ENCODE peak calls at places on chromosomes 16 and 17, in ten cellular contexts. One of them, this sample, is unnamed.
A peak's percentile ranks its signal among the peaks of the same experiment; 100 is the strongest.

GRCh38 chr17:76080207-76080933 is 1.4 kb downstream of the ZACN start:
- DNase-seq in breast epithelium: no peak
- DNase-seq in effector memory CD4-positive, alpha-beta T cell: no peak
- DNase-seq in body of pancreas: no peak
- DNase-seq in psoas muscle: no peak
- DNase-seq in left ventricle myocardium inferior: no peak
- DNase-seq in aorta: no peak
- DNase-seq in left lung: no peak
- DNase-seq in CD4-positive, alpha-beta T cell: no peak
- DNase-seq in substantia nigra: no peak
- DNase-seq in this sample: no peak

GRCh38 chr17:69525920-69526841 is 111.7 kb downstream of the MAP2K6 start:
- DNase-seq in aorta: no peak
- DNase-seq in breast epithelium: no peak
- DNase-seq in psoas muscle: peak; percentile 75
- DNase-seq in body of pancreas: peak; percentile 53
- DNase-seq in effector memory CD4-positive, alpha-beta T cell: no peak
- DNase-seq in left ventricle myocardium inferior: peak; percentile 18
- DNase-seq in CD4-positive, alpha-beta T cell: no peak
- DNase-seq in left lung: no peak
- DNase-seq in substantia nigra: peak; percentile 17
- DNase-seq in this sample: peak; percentile 64

GRCh38 chr16:74954763-74955162 is 30.2 kb downstream of the WDR59 start:
- DNase-seq in substantia nigra: peak; percentile 13
- DNase-seq in CD4-positive, alpha-beta T cell: no peak
- DNase-seq in left ventricle myocardium inferior: no peak
- DNase-seq in breast epithelium: no peak
- DNase-seq in body of pancreas: no peak
- DNase-seq in psoas muscle: no peak
- DNase-seq in effector memory CD4-positive, alpha-beta T cell: no peak
- DNase-seq in aorta: no peak
- DNase-seq in left lung: no peak
- DNase-seq in this sample: no peak

GRCh38 chr16:3029499-3030127 is 5.8 kb downstream of the THOC6 start:
- DNase-seq in left ventricle myocardium inferior: no peak
- DNase-seq in CD4-positive, alpha-beta T cell: no peak
- DNase-seq in left lung: no peak
- DNase-seq in psoas muscle: no peak
- DNase-seq in breast epithelium: no peak
- DNase-seq in substantia nigra: no peak
- DNase-seq in aorta: no peak
- DNase-seq in body of pancreas: no peak
- DNase-seq in effector memory CD4-positive, alpha-beta T cell: no peak
- DNase-seq in this sample: no peak

GRCh38 chr16:54817432-54817831 is 113.2 kb upstream of the IRX5 start:
- DNase-seq in effector memory CD4-positive, alpha-beta T cell: no peak
- DNase-seq in left lung: no peak
- DNase-seq in breast epithelium: no peak
- DNase-seq in body of pancreas: no peak
- DNase-seq in left ventricle myocardium inferior: no peak
- DNase-seq in aorta: no peak
- DNase-seq in CD4-positive, alpha-beta T cell: no peak
- DNase-seq in psoas muscle: no peak
- DNase-seq in substantia nigra: no peak
- DNase-seq in this sample: no peak

GRCh38 chr17:17693253-17693954 is 12.1 kb downstream of the RAI1 start:
- DNase-seq in effector memory CD4-positive, alpha-beta T cell: no peak
- DNase-seq in aorta: peak; percentile 90
- DNase-seq in body of pancreas: peak; percentile 71
- DNase-seq in left lung: peak; percentile 78
- DNase-seq in psoas muscle: peak; percentile 75
- DNase-seq in substantia nigra: peak; percentile 81
- DNase-seq in left ventricle myocardium inferior: peak; percentile 70
- DNase-seq in breast epithelium: peak; percentile 87
- DNase-seq in CD4-positive, alpha-beta T cell: no peak
- DNase-seq in this sample: no peak

GRCh38 chr17:17766351-17767095 is 70.3 kb downstream of the SREBF1 start:
- DNase-seq in psoas muscle: peak; percentile 49
- DNase-seq in CD4-positive, alpha-beta T cell: no peak
- DNase-seq in substantia nigra: no peak
- DNase-seq in effector memory CD4-positive, alpha-beta T cell: no peak
- DNase-seq in body of pancreas: no peak
- DNase-seq in aorta: no peak
- DNase-seq in breast epithelium: no peak
- DNase-seq in left ventricle myocardium inferior: no peak
- DNase-seq in left lung: no peak
- DNase-seq in this sample: no peak

GRCh38 chr17:79800325-79801155 is 3.7 kb upstream of the CBX8 start:
- DNase-seq in aorta: no peak
- DNase-seq in CD4-positive, alpha-beta T cell: no peak
- DNase-seq in substantia nigra: no peak
- DNase-seq in breast epithelium: no peak
- DNase-seq in left lung: no peak
- DNase-seq in psoas muscle: no peak
- DNase-seq in left ventricle myocardium inferior: no peak
- DNase-seq in effector memory CD4-positive, alpha-beta T cell: no peak
- DNase-seq in body of pancreas: no peak
- DNase-seq in this sample: no peak

GRCh38 chr16:30615358-30616076 is 5.3 kb upstream of the ZNF689 start:
- DNase-seq in left lung: peak; percentile 48
- DNase-seq in left ventricle myocardium inferior: peak; percentile 46
- DNase-seq in aorta: no peak
- DNase-seq in breast epithelium: peak; percentile 79
- DNase-seq in effector memory CD4-positive, alpha-beta T cell: peak; percentile 42
- DNase-seq in body of pancreas: peak; percentile 49
- DNase-seq in psoas muscle: peak; percentile 70
- DNase-seq in substantia nigra: peak; percentile 27
- DNase-seq in CD4-positive, alpha-beta T cell: peak; percentile 58
- DNase-seq in this sample: no peak

GRCh38 chr16:83992624-83993023 is 24.6 kb downstream of the NECAB2 start:
- DNase-seq in left ventricle myocardium inferior: peak; percentile 49
- DNase-seq in body of pancreas: peak; percentile 71
- DNase-seq in psoas muscle: no peak
- DNase-seq in effector memory CD4-positive, alpha-beta T cell: no peak
- DNase-seq in breast epithelium: no peak
- DNase-seq in left lung: no peak
- DNase-seq in CD4-positive, alpha-beta T cell: no peak
- DNase-seq in substantia nigra: peak; percentile 54
- DNase-seq in aorta: no peak
- DNase-seq in this sample: no peak

GRCh38 chr16:49473131-49473530 is 99.5 kb downstream of the C16orf78 start:
- DNase-seq in left ventricle myocardium inferior: no peak
- DNase-seq in effector memory CD4-positive, alpha-beta T cell: no peak
- DNase-seq in substantia nigra: no peak
- DNase-seq in psoas muscle: peak; percentile 28
- DNase-seq in left lung: peak; percentile 4
- DNase-seq in CD4-positive, alpha-beta T cell: no peak
- DNase-seq in body of pancreas: no peak
- DNase-seq in breast epithelium: no peak
- DNase-seq in aorta: no peak
- DNase-seq in this sample: no peak

GRCh38 chr16:23557779-23558330 is 328 bp downstream of the UBFD1 start:
- DNase-seq in psoas muscle: no peak
- DNase-seq in effector memory CD4-positive, alpha-beta T cell: no peak
- DNase-seq in aorta: no peak
- DNase-seq in substantia nigra: no peak
- DNase-seq in breast epithelium: no peak
- DNase-seq in left lung: no peak
- DNase-seq in body of pancreas: no peak
- DNase-seq in left ventricle myocardium inferior: no peak
- DNase-seq in CD4-positive, alpha-beta T cell: no peak
- DNase-seq in this sample: peak; percentile 63

GRCh38 chr17:13420294-13421277 is 181.1 kb downstream of the HS3ST3A1 start:
- DNase-seq in breast epithelium: no peak
- DNase-seq in CD4-positive, alpha-beta T cell: no peak
- DNase-seq in aorta: no peak
- DNase-seq in left ventricle myocardium inferior: no peak
- DNase-seq in left lung: no peak
- DNase-seq in substantia nigra: no peak
- DNase-seq in body of pancreas: no peak
- DNase-seq in effector memory CD4-positive, alpha-beta T cell: no peak
- DNase-seq in psoas muscle: no peak
- DNase-seq in this sample: no peak

GRCh38 chr17:31838641-31839225 is 20.3 kb downstream of the COPRS start:
- DNase-seq in effector memory CD4-positive, alpha-beta T cell: no peak
- DNase-seq in CD4-positive, alpha-beta T cell: no peak
- DNase-seq in left lung: no peak
- DNase-seq in psoas muscle: no peak
- DNase-seq in substantia nigra: no peak
- DNase-seq in body of pancreas: no peak
- DNase-seq in breast epithelium: no peak
- DNase-seq in left ventricle myocardium inferior: no peak
- DNase-seq in aorta: no peak
- DNase-seq in this sample: no peak

GRCh38 chr17:57938061-57938502 is 17.1 kb downstream of the CUEDC1 start:
- DNase-seq in left lung: no peak
- DNase-seq in left ventricle myocardium inferior: no peak
- DNase-seq in breast epithelium: no peak
- DNase-seq in effector memory CD4-positive, alpha-beta T cell: no peak
- DNase-seq in psoas muscle: peak; percentile 2
- DNase-seq in substantia nigra: no peak
- DNase-seq in aorta: no peak
- DNase-seq in body of pancreas: no peak
- DNase-seq in CD4-positive, alpha-beta T cell: no peak
- DNase-seq in this sample: no peak
- H3K27ac ChIP-seq in left lung: no peak overlapping the region
- H3K27ac ChIP-seq in left ventricle myocardium inferior: peak overlapping the region; percentile 97
- H3K27ac ChIP-seq in breast epithelium: no peak overlapping the region
- H3K27ac ChIP-seq in effector memory CD4-positive, alpha-beta T cell: no peak overlapping the region
- H3K27ac ChIP-seq in psoas muscle: peak overlapping the region; percentile 99
- H3K27ac ChIP-seq in substantia nigra: peak overlapping the region; percentile 100
- H3K27ac ChIP-seq in aorta: no peak overlapping the region
- H3K27ac ChIP-seq in body of pancreas: no peak overlapping the region
- H3K27ac ChIP-seq in CD4-positive, alpha-beta T cell: no peak overlapping the region
- H3K27ac ChIP-seq in this sample: peak overlapping the region; percentile 89

DNA sequence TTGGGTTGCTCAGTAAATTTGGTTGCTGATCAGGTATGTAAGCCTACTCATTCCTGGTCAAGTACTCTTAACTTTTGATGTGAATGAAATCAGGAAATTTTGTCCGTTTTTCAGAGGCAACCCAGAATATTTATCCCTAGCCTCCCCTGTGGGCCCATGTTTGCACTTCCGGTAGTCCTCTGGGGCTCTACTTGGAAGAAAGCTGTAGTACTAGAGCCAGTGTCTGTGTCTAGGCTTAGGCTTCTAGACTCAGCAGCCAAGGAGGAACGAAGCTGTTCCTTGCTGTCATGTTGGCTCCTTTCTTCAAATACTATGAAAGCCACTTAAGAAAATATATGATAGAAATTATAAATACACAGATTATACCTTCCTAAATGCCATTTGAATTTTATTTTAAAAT is 21.2 kb downstream of the ESRP2 start:
- DNase-seq in CD4-positive, alpha-beta T cell: no peak
- DNase-seq in effector memory CD4-positive, alpha-beta T cell: no peak
- DNase-seq in left lung: no peak
- DNase-seq in body of pancreas: no peak
- DNase-seq in psoas muscle: no peak
- DNase-seq in breast epithelium: no peak
- DNase-seq in left ventricle myocardium inferior: no peak
- DNase-seq in aorta: no peak
- DNase-seq in substantia nigra: no peak
- DNase-seq in this sample: no peak
- H3K27ac ChIP-seq in CD4-positive, alpha-beta T cell: peak overlapping the region; percentile 21
- H3K27ac ChIP-seq in effector memory CD4-positive, alpha-beta T cell: no peak overlapping the region
- H3K27ac ChIP-seq in left lung: no peak overlapping the region
- H3K27ac ChIP-seq in body of pancreas: no peak overlapping the region
- H3K27ac ChIP-seq in psoas muscle: no peak overlapping the region
- H3K27ac ChIP-seq in breast epithelium: no peak overlapping the region
- H3K27ac ChIP-seq in left ventricle myocardium inferior: no peak overlapping the region
- H3K27ac ChIP-seq in aorta: no peak overlapping the region
- H3K27ac ChIP-seq in substantia nigra: no peak overlapping the region
- H3K27ac ChIP-seq in this sample: no peak overlapping the region

GRCh38 chr16:4942481-4942880 is 5.5 kb upstream of the PPL start:
- DNase-seq in CD4-positive, alpha-beta T cell: no peak
- DNase-seq in effector memory CD4-positive, alpha-beta T cell: no peak
- DNase-seq in psoas muscle: no peak
- DNase-seq in left lung: no peak
- DNase-seq in body of pancreas: no peak
- DNase-seq in aorta: no peak
- DNase-seq in breast epithelium: no peak
- DNase-seq in substantia nigra: no peak
- DNase-seq in left ventricle myocardium inferior: no peak
- DNase-seq in this sample: no peak
- H3K27ac ChIP-seq in CD4-positive, alpha-beta T cell: no peak overlapping the region
- H3K27ac ChIP-seq in effector memory CD4-positive, alpha-beta T cell: no peak overlapping the region
- H3K27ac ChIP-seq in psoas muscle: peak overlapping the region; percentile 60
- H3K27ac ChIP-seq in left lung: peak overlapping the region; percentile 73
- H3K27ac ChIP-seq in body of pancreas: no peak overlapping the region
- H3K27ac ChIP-seq in aorta: no peak overlapping the region
- H3K27ac ChIP-seq in breast epithelium: peak overlapping the region; percentile 92
- H3K27ac ChIP-seq in substantia nigra: no peak overlapping the region
- H3K27ac ChIP-seq in left ventricle myocardium inferior: peak overlapping the region; percentile 74
- H3K27ac ChIP-seq in this sample: peak overlapping the region; percentile 71

GRCh38 chr16:60818471-60818870 is 1217.8 kb downstream of the CDH8 start:
- DNase-seq in aorta: no peak
- DNase-seq in breast epithelium: no peak
- DNase-seq in left lung: no peak
- DNase-seq in left ventricle myocardium inferior: no peak
- DNase-seq in substantia nigra: no peak
- DNase-seq in psoas muscle: no peak
- DNase-seq in CD4-positive, alpha-beta T cell: no peak
- DNase-seq in effector memory CD4-positive, alpha-beta T cell: no peak
- DNase-seq in body of pancreas: no peak
- DNase-seq in this sample: no peak

GRCh38 chr16:60811657-60812056 is 1224.6 kb downstream of the CDH8 start:
- DNase-seq in substantia nigra: no peak
- DNase-seq in effector memory CD4-positive, alpha-beta T cell: no peak
- DNase-seq in psoas muscle: no peak
- DNase-seq in breast epithelium: no peak
- DNase-seq in left ventricle myocardium inferior: no peak
- DNase-seq in CD4-positive, alpha-beta T cell: no peak
- DNase-seq in aorta: no peak
- DNase-seq in left lung: no peak
- DNase-seq in body of pancreas: no peak
- DNase-seq in this sample: no peak

GRCh38 chr16:60811051-60811608 is 1225.1 kb downstream of the CDH8 start:
- DNase-seq in effector memory CD4-positive, alpha-beta T cell: no peak
- DNase-seq in left ventricle myocardium inferior: no peak
- DNase-seq in aorta: no peak
- DNase-seq in left lung: no peak
- DNase-seq in CD4-positive, alpha-beta T cell: no peak
- DNase-seq in substantia nigra: no peak
- DNase-seq in psoas muscle: no peak
- DNase-seq in breast epithelium: no peak
- DNase-seq in body of pancreas: no peak
- DNase-seq in this sample: no peak

GRCh38 chr16:60815865-60816264 is 1220.4 kb downstream of the CDH8 start:
- DNase-seq in CD4-positive, alpha-beta T cell: no peak
- DNase-seq in left ventricle myocardium inferior: no peak
- DNase-seq in effector memory CD4-positive, alpha-beta T cell: no peak
- DNase-seq in body of pancreas: no peak
- DNase-seq in substantia nigra: no peak
- DNase-seq in aorta: no peak
- DNase-seq in breast epithelium: no peak
- DNase-seq in left lung: no peak
- DNase-seq in psoas muscle: no peak
- DNase-seq in this sample: no peak

DNA sequence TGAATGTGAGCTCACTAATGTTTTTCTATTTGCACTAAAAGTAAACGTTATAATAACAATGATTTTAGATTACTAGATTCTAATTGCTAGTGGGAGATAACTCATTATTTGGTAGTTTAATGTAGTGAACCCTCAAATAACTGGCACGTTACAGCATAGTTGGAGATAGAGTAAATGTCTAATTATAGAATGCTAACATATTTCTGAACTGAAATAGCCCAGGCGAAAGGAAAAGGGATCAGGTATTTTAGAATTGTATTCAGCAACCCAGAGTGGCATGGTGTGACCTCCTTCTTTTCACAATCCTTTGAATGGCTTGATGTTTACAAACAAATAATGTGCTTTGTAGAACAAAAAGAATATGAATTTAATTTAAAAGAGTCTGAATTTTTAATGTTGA is 1221.2 kb downstream of the CDH8 start:
- DNase-seq in effector memory CD4-positive, alpha-beta T cell: no peak
- DNase-seq in body of pancreas: no peak
- DNase-seq in CD4-positive, alpha-beta T cell: no peak
- DNase-seq in left lung: no peak
- DNase-seq in breast epithelium: no peak
- DNase-seq in aorta: no peak
- DNase-seq in psoas muscle: no peak
- DNase-seq in substantia nigra: no peak
- DNase-seq in left ventricle myocardium inferior: no peak
- DNase-seq in this sample: no peak
- H3K27ac ChIP-seq in effector memory CD4-positive, alpha-beta T cell: no peak overlapping the region
- H3K27ac ChIP-seq in body of pancreas: no peak overlapping the region
- H3K27ac ChIP-seq in CD4-positive, alpha-beta T cell: no peak overlapping the region
- H3K27ac ChIP-seq in left lung: no peak overlapping the region
- H3K27ac ChIP-seq in breast epithelium: no peak overlapping the region
- H3K27ac ChIP-seq in aorta: no peak overlapping the region
- H3K27ac ChIP-seq in psoas muscle: no peak overlapping the region
- H3K27ac ChIP-seq in substantia nigra: no peak overlapping the region
- H3K27ac ChIP-seq in left ventricle myocardium inferior: peak overlapping the region; percentile 82
- H3K27ac ChIP-seq in this sample: peak overlapping the region; percentile 76